ENCODE peak calls at places on chromosome 1, in ten cellular contexts. V, I, X, E, D, A, S, Q, W and T are unnamed samples.

GRCh38 chr1:64983110-64983509 is 16.8 kb upstream of the JAK1 start:
- DNase-seq in V (no peak), I (peak), X (no peak), E (no peak), D (no peak), A (no peak), S (no peak), Q (no peak), W (peak), T (no peak)

GRCh38 chr1:210144736-210145135 is 87.9 kb upstream of the SERTAD4 start:
- DNase-seq in V (no peak), I (peak), X (no peak), E (no peak), D (no peak), A (no peak), S (no peak), Q (no peak), W (peak), T (no peak)

GRCh38 chr1:220876511-220877347 is 2.5 kb upstream of the HLX start:
- DNase-seq in V (no peak), I (peak), X (peak), E (no peak), D (no peak), A (no peak), S (no peak), Q (no peak), W (no peak), T (no peak)

GRCh38 chr1:112058815-112059450 is 69.5 kb upstream of the KCND3 start:
- DNase-seq in V (no peak), I (no peak), X (peak), E (peak), D (no peak), A (no peak), S (no peak), Q (no peak), W (no peak), T (no peak)

GRCh38 chr1:76124196-76124595 is 49.6 kb downstream of the ST6GALNAC3 start:
- DNase-seq in V (no peak), I (no peak), X (no peak), E (no peak), D (no peak), A (no peak), S (no peak), Q (no peak), W (no peak), T (no peak)

GRCh38 chr1:75130312-75130677 is 3.9 kb upstream of the LHX8 start:
- DNase-seq in V (no peak), I (no peak), X (no peak), E (no peak), D (no peak), A (no peak), S (no peak), Q (no peak), W (no peak), T (no peak)

GRCh38 chr1:245334827-245335490 is 180.2 kb downstream of the KIF26B start:
- DNase-seq in V (no peak), I (no peak), X (no peak), E (no peak), D (no peak), A (no peak), S (no peak), Q (no peak), W (no peak), T (peak)

GRCh38 chr1:160797861-160798273 is 1.9 kb downstream of the LY9 start:
- DNase-seq in V (no peak), I (no peak), X (no peak), E (no peak), D (no peak), A (peak), S (no peak), Q (no peak), W (no peak), T (no peak)

GRCh38 chr1:156480411-156481192 is 20.0 kb downstream of the MEF2D start:
- DNase-seq in V (no peak), I (peak), X (peak), E (peak), D (no peak), A (peak), S (peak), Q (peak), W (peak), T (peak)

GRCh38 chr1:26913754-26914619 is at the start of gene NR0B2:
- DNase-seq in V (no peak), I (no peak), X (no peak), E (peak), D (peak), A (no peak), S (peak), Q (no peak), W (no peak), T (peak)

GRCh38 chr1:218938259-218938658 is 235.4 kb upstream of the LYPLAL1 start:
- DNase-seq in V (no peak), I (no peak), X (no peak), E (no peak), D (no peak), A (no peak), S (no peak), Q (no peak), W (peak), T (no peak)

GRCh38 chr1:233025156-233025555 is 74.7 kb downstream of the NTPCR start:
- DNase-seq in V (no peak), I (peak), X (peak), E (peak), D (peak), A (no peak), S (peak), Q (peak), W (peak), T (peak)

GRCh38 chr1:211036701-211037494 is 97.0 kb downstream of the KCNH1 start:
- DNase-seq in V (no peak), I (peak), X (no peak), E (no peak), D (no peak), A (no peak), S (no peak), Q (peak), W (peak), T (no peak)

GRCh38 chr1:219517031-219517430 is 95.9 kb downstream of the ZC3H11B start:
- DNase-seq in V (no peak), I (no peak), X (no peak), E (no peak), D (no peak), A (no peak), S (no peak), Q (no peak), W (no peak), T (no peak)

GRCh38 chr1:29789910-29790247 is 553.6 kb downstream of the PTPRU start:
- DNase-seq in V (no peak), I (no peak), X (no peak), E (no peak), D (no peak), A (no peak), S (no peak), Q (no peak), W (no peak), T (no peak)

GRCh38 chr1:97826820-97827219 is 94.0 kb downstream of the DPYD start:
- DNase-seq in V (no peak), I (no peak), X (no peak), E (no peak), D (peak), A (no peak), S (no peak), Q (no peak), W (no peak), T (no peak)

GRCh38 chr1:215474940-215475339 is 92.2 kb upstream of the KCTD3 start:
- DNase-seq in V (no peak), I (no peak), X (no peak), E (no peak), D (no peak), A (no peak), S (no peak), Q (peak), W (peak), T (no peak)

GRCh38 chr1:216183427-216183826 is 239.8 kb downstream of the USH2A start:
- DNase-seq in V (no peak), I (no peak), X (no peak), E (no peak), D (peak), A (no peak), S (no peak), Q (peak), W (peak), T (no peak)